ENCODE peak calls at places on chromosomes 2 and 18, in nine cellular contexts. J, F, N, M, Y, S, G, A and K are unnamed samples.

GRCh38 chr2:46460241-46460921 is 19.0 kb upstream of the TMEM247 start:
- DNase-seq in J (no peak), F (peak), N (no peak), M (peak), Y (no peak), S (no peak), G (no peak), A (no peak), K (no peak)

GRCh38 chr18:49645196-49645595 is 83.3 kb downstream of the LIPG start:
- DNase-seq in J (no peak), F (no peak), N (no peak), M (no peak), Y (no peak), S (no peak), G (no peak), A (no peak), K (no peak)

GRCh38 chr2:190722061-190722759 is 73.3 kb downstream of the NAB1 start:
- DNase-seq in J (no peak), F (no peak), N (no peak), M (no peak), Y (no peak), S (no peak), G (peak), A (no peak), K (no peak)

GRCh38 chr2:145975406-145975805 is 1455.5 kb upstream of the ZEB2 start:
- DNase-seq in J (no peak), F (no peak), N (no peak), M (no peak), Y (no peak), S (no peak), G (no peak), A (no peak), K (no peak)

GRCh38 chr2:3001595-3002184 is 375.9 kb downstream of the EIPR1 start:
- DNase-seq in J (no peak), F (no peak), N (peak), M (no peak), Y (no peak), S (no peak), G (no peak), A (peak), K (no peak)

GRCh38 chr2:188414412-188414811 is 122.7 kb downstream of the GULP1 start:
- DNase-seq in J (no peak), F (no peak), N (peak), M (no peak), Y (no peak), S (no peak), G (no peak), A (peak), K (no peak)

GRCh38 chr2:223043164-223043941 is 8.6 kb upstream of the KCNE4 start:
- DNase-seq in J (no peak), F (no peak), N (no peak), M (peak), Y (peak), S (no peak), G (no peak), A (no peak), K (no peak)

GRCh38 chr2:75162897-75163296 is 36.4 kb downstream of the TACR1 start:
- DNase-seq in J (no peak), F (no peak), N (no peak), M (no peak), Y (peak), S (no peak), G (no peak), A (no peak), K (no peak)

GRCh38 chr2:172674034-172674967 is 61.3 kb upstream of the RAPGEF4 start:
- DNase-seq in J (peak), F (no peak), N (no peak), M (peak), Y (no peak), S (no peak), G (peak), A (peak), K (no peak)

GRCh38 chr2:28009732-28010131 is 119.2 kb downstream of the BABAM2 start:
- DNase-seq in J (no peak), F (no peak), N (no peak), M (peak), Y (no peak), S (no peak), G (no peak), A (peak), K (no peak)

GRCh38 chr2:166637051-166637450 is 143.0 kb upstream of the SCN7A start:
- DNase-seq in J (no peak), F (no peak), N (no peak), M (no peak), Y (no peak), S (no peak), G (no peak), A (peak), K (no peak)

DNA sequence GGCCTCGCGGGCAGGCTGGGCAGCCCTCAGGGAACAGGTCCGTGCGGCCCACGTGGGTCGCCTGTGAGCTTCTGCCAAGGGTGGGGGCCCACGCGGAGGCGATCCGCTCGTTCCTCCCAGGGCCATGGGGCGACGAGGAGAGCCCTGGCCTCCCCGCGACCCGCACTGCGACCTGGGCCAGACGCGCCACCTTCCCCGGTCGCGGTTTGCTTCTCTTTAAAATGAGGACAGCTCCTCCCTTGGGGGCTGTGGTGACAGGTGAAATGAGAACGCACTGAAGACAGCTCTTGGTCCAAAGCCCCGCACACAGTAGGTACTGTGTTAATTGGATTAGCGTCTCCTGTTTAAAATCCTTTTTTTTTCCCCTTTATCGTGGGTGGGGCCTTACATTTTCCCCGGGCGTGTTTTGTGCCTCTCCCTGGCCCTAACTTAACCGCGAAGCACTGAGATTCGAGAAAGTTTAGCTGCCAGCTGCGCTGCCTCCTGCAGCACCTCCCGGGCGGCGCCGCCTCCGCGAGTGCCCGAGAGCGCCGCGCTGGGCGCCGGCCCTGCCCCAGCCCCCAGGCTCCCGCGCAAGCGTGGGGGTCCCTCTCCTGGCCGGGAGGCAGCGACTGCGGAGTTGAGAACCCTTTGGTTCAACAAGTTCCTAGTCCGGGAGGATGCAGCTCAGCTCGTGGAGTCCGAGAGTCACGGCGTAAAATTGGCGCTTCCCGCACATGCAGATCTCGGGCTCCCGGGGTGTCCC is 1.1 kb downstream of the HPCAL1 start:
- DNase-seq in J (peak), F (no peak), N (no peak), M (peak), Y (no peak), S (no peak), G (peak), A (peak), K (peak)
- TF ChIP-seq CTCF in J (no peak), F (no peak), N (peak), M (no peak), Y (no peak), S (peak), G (no peak), A (no peak), K (no peak)

GRCh38 chr2:85887566-85888019 is 1.2 kb downstream of the ST3GAL5 start:
- DNase-seq in J (peak), F (peak), N (no peak), M (peak), Y (peak), S (no peak), G (peak), A (peak), K (peak)
- TF ChIP-seq CTCF in J (no peak), F (no peak), N (peak), M (no peak), Y (no peak), S (peak), G (no peak), A (peak), K (no peak)

GRCh38 chr18:12657849-12658829 is at the start of gene SPIRE1:
- DNase-seq in J (peak), F (peak), N (no peak), M (peak), Y (no peak), S (no peak), G (peak), A (peak), K (peak)
- TF ChIP-seq CTCF in J (no peak), F (no peak), N (no peak), M (no peak), Y (no peak), S (peak), G (no peak), A (no peak), K (no peak)

GRCh38 chr2:98634406-98635092 is 26.2 kb downstream of the UNC50 start:
- DNase-seq in J (no peak), F (no peak), N (no peak), M (no peak), Y (no peak), S (no peak), G (no peak), A (peak), K (peak)
- TF ChIP-seq CTCF in J (no peak), F (no peak), N (peak), M (no peak), Y (no peak), S (peak), G (peak), A (peak), K (peak)

GRCh38 chr18:41899535-41899934 is 55.5 kb upstream of the PIK3C3 start:
- DNase-seq in J (no peak), F (no peak), N (no peak), M (no peak), Y (no peak), S (no peak), G (no peak), A (peak), K (no peak)
- TF ChIP-seq CTCF in J (no peak), F (no peak), N (peak), M (no peak), Y (no peak), S (peak), G (no peak), A (peak), K (no peak)

GRCh38 chr2:124542932-124543640 is 518.0 kb downstream of the CNTNAP5 start:
- DNase-seq in J (no peak), F (no peak), N (no peak), M (peak), Y (no peak), S (no peak), G (no peak), A (no peak), K (no peak)

GRCh38 chr2:124538549-124538948 is 513.5 kb downstream of the CNTNAP5 start:
- DNase-seq in J (no peak), F (no peak), N (no peak), M (no peak), Y (no peak), S (no peak), G (no peak), A (no peak), K (no peak)

GRCh38 chr2:124540805-124541204 is 515.7 kb downstream of the CNTNAP5 start:
- DNase-seq in J (no peak), F (no peak), N (no peak), M (no peak), Y (no peak), S (no peak), G (no peak), A (no peak), K (no peak)
- TF ChIP-seq CTCF in J (no peak), F (no peak), N (no peak), M (no peak), Y (no peak), S (no peak), G (no peak), A (no peak), K (no peak)

GRCh38 chr18:77478619-77479018 is 229.0 kb downstream of the GALR1 start:
- DNase-seq in J (peak), F (peak), N (no peak), M (peak), Y (peak), S (no peak), G (no peak), A (peak), K (no peak)
- TF ChIP-seq CTCF in J (no peak), F (no peak), N (no peak), M (no peak), Y (peak), S (peak), G (no peak), A (peak), K (no peak)

DNA sequence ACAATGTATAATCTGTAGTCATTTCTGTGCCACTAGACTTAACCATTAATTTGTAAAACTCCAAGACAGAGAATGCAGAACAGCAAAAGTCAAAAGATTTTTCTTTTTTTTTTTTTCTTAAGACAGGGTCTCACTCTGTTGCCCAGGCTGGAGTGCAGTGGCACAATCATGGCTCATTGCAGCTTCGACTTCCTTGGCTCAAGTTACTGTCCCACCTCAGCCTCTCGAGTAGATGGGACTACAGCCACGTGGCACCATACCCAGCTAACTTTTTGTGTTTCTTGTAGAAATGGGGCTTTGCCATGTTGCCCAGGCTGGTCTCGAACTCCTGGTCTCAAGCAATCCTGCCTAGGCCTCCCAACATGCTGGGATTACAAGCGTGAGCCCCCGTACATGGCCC is 80.1 kb downstream of the TLK1 start:
- DNase-seq in J (no peak), F (no peak), N (no peak), M (no peak), Y (no peak), S (no peak), G (no peak), A (no peak), K (no peak)
- TF ChIP-seq CTCF in J (no peak), F (no peak), N (no peak), M (no peak), Y (no peak), S (no peak), G (no peak), A (no peak), K (no peak)

DNA sequence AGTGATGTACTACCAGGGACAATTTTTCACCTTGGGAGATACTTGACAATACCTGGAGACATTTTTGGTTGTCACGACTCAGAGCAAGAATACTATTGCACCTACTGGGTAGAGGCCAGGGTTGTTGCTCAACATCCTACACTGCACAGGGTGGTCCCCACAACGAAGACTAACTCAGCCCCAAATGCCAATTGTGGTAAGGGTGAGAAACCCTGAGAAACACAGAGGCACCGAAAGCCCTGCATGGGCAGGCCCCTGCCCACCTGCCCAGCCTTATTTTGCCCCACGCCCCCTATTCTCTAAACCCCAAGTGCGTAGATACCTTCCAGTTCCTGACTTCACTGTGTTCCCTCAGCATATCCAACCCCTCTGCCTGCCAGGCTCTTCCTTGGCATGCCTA is 163.1 kb upstream of the PKDCC start:
- DNase-seq in J (no peak), F (no peak), N (no peak), M (no peak), Y (no peak), S (no peak), G (no peak), A (no peak), K (no peak)
- TF ChIP-seq CTCF in J (no peak), F (no peak), N (no peak), M (no peak), Y (no peak), S (no peak), G (no peak), A (no peak), K (no peak)